ENCODE peak calls at places on chromosome 2, in four cellular contexts. One of them, this sample, is unnamed.
A peak's percentile ranks its signal among the peaks of the same experiment; 100 is the strongest.

GRCh38 chr2:27973592-27973991 is 83.1 kb downstream of the BABAM2 start:
- DNase-seq in fibroblast of gingiva: peak; percentile 20
- DNase-seq in GM23338: peak; percentile 25
- DNase-seq in activated CD8-positive, alpha-beta memory T cell treated with anti-CD3 and anti-CD28 coated beads, Interleukin-2, amount 50 U/mL, for 48 hours: no peak
- DNase-seq in this sample: no peak

GRCh38 chr2:26651458-26652155 is 10.4 kb upstream of the CIB4 start:
- DNase-seq in fibroblast of gingiva: peak; percentile 10
- DNase-seq in GM23338: no peak
- DNase-seq in activated CD8-positive, alpha-beta memory T cell treated with anti-CD3 and anti-CD28 coated beads, Interleukin-2, amount 50 U/mL, for 48 hours: peak; percentile 18
- DNase-seq in this sample: peak; percentile 72

GRCh38 chr2:96899084-96899735 is 29.3 kb upstream of the SEMA4C start:
- DNase-seq in fibroblast of gingiva: no peak
- DNase-seq in GM23338: no peak
- DNase-seq in activated CD8-positive, alpha-beta memory T cell treated with anti-CD3 and anti-CD28 coated beads, Interleukin-2, amount 50 U/mL, for 48 hours: no peak
- DNase-seq in this sample: no peak

GRCh38 chr2:240479561-240479960 is 44.1 kb downstream of the GPC1 start:
- DNase-seq in fibroblast of gingiva: no peak
- DNase-seq in GM23338: no peak
- DNase-seq in activated CD8-positive, alpha-beta memory T cell treated with anti-CD3 and anti-CD28 coated beads, Interleukin-2, amount 50 U/mL, for 48 hours: no peak
- DNase-seq in this sample: no peak

GRCh38 chr2:188282907-188283306 is 8.8 kb upstream of the GULP1 start:
- DNase-seq in fibroblast of gingiva: no peak
- DNase-seq in GM23338: no peak
- DNase-seq in activated CD8-positive, alpha-beta memory T cell treated with anti-CD3 and anti-CD28 coated beads, Interleukin-2, amount 50 U/mL, for 48 hours: no peak
- DNase-seq in this sample: no peak

GRCh38 chr2:39573276-39573675 is 92.4 kb upstream of the TMEM178A start:
- DNase-seq in fibroblast of gingiva: no peak
- DNase-seq in GM23338: no peak
- DNase-seq in activated CD8-positive, alpha-beta memory T cell treated with anti-CD3 and anti-CD28 coated beads, Interleukin-2, amount 50 U/mL, for 48 hours: no peak
- DNase-seq in this sample: no peak

GRCh38 chr2:241390301-241391206 is 34.5 kb downstream of the FARP2 start:
- DNase-seq in fibroblast of gingiva: no peak
- DNase-seq in GM23338: no peak
- DNase-seq in activated CD8-positive, alpha-beta memory T cell treated with anti-CD3 and anti-CD28 coated beads, Interleukin-2, amount 50 U/mL, for 48 hours: no peak
- DNase-seq in this sample: no peak

GRCh38 chr2:168831662-168832061 is 29.2 kb downstream of the NOSTRIN start:
- DNase-seq in fibroblast of gingiva: no peak
- DNase-seq in GM23338: no peak
- DNase-seq in activated CD8-positive, alpha-beta memory T cell treated with anti-CD3 and anti-CD28 coated beads, Interleukin-2, amount 50 U/mL, for 48 hours: no peak
- DNase-seq in this sample: no peak

GRCh38 chr2:29931818-29932217 is 10.4 kb upstream of the ALK start:
- DNase-seq in fibroblast of gingiva: no peak
- DNase-seq in GM23338: no peak
- DNase-seq in activated CD8-positive, alpha-beta memory T cell treated with anti-CD3 and anti-CD28 coated beads, Interleukin-2, amount 50 U/mL, for 48 hours: no peak
- DNase-seq in this sample: no peak

GRCh38 chr2:105257981-105258380 is 16.4 kb downstream of the GPR45 start:
- DNase-seq in fibroblast of gingiva: no peak
- DNase-seq in GM23338: no peak
- DNase-seq in activated CD8-positive, alpha-beta memory T cell treated with anti-CD3 and anti-CD28 coated beads, Interleukin-2, amount 50 U/mL, for 48 hours: no peak
- DNase-seq in this sample: no peak

GRCh38 chr2:64329848-64330247 is 124.1 kb upstream of the LGALSL start:
- DNase-seq in fibroblast of gingiva: peak; percentile 60
- DNase-seq in GM23338: no peak
- DNase-seq in activated CD8-positive, alpha-beta memory T cell treated with anti-CD3 and anti-CD28 coated beads, Interleukin-2, amount 50 U/mL, for 48 hours: no peak
- DNase-seq in this sample: peak; percentile 86

This sample was measured in vagina.